ENCODE peak calls at places on chromosomes 11 and 22, in nine cellular contexts. T is left ventricle myocardium inferior; Z is CD8-positive, alpha-beta T cell; E is ascending aorta; B is testis; H is cardiac muscle cell; L is transverse colon; J is esophagus squamous epithelium; I is ovary. K is an unnamed sample. For H3K4me1, the result is how much of the 10 kb centered on the place peaks cover.

GRCh38 chr11:46345131-46345597 is 2.1 kb upstream of the DGKZ start:
- DNase-seq in I (no peak), Z (no peak), B (no peak), T (peak), H (no peak), L (peak), J (no peak), E (no peak), K (no peak)

GRCh38 chr22:47173535-47174021 is 411.1 kb downstream of the TBC1D22A start:
- DNase-seq in L (peak), T (no peak), B (no peak), H (no peak), E (peak), Z (no peak), J (no peak), I (peak), K (no peak)

GRCh38 chr11:68256331-68256741 is 15.4 kb downstream of the C11orf24 start:
- DNase-seq in E (peak), J (no peak), L (no peak), I (peak), B (peak), T (peak), Z (no peak), H (peak), K (no peak)

GRCh38 chr11:2693271-2693833 is 6.4 kb downstream of the KCNQ1OT1 start:
- DNase-seq in I (no peak), T (no peak), Z (no peak), H (no peak), E (no peak), J (no peak), B (no peak), L (no peak), K (peak)

GRCh38 chr11:1702506-1702905 is 5.5 kb downstream of the KRTAP5-6 start:
- DNase-seq in E (peak), I (no peak), L (no peak), B (no peak), J (no peak), H (no peak), T (no peak), Z (no peak), K (no peak)

GRCh38 chr22:27881404-27881803 is 37.7 kb downstream of the PITPNB start:
- DNase-seq in E (no peak), I (peak), Z (no peak), L (peak), B (peak), H (no peak), T (peak), J (no peak), K (peak)

GRCh38 chr11:45580399-45580798 is 85.0 kb downstream of the CHST1 start:
- DNase-seq in B (peak), T (no peak), J (no peak), Z (no peak), L (no peak), H (peak), I (no peak), E (no peak), K (no peak)

GRCh38 chr11:62707277-62707771 is at the start of the genes BSCL2 and GNG3:
- DNase-seq in L (no peak), E (no peak), I (peak), Z (no peak), T (no peak), H (peak), J (no peak), B (peak), K (no peak)

GRCh38 chr11:35815556-35816315 is 128.1 kb upstream of the LDLRAD3 start:
- DNase-seq in Z (no peak), J (no peak), H (no peak), I (peak), B (no peak), L (no peak), E (no peak), T (no peak), K (no peak)

GRCh38 chr22:46894081-46894671 is 131.7 kb downstream of the TBC1D22A start:
- DNase-seq in H (no peak), B (peak), T (no peak), L (no peak), Z (no peak), I (no peak), J (no peak), E (no peak), K (no peak)

GRCh38 chr11:79902493-79902892 is 461.7 kb upstream of the TENM4 start:
- DNase-seq in L (no peak), B (no peak), I (no peak), T (no peak), Z (no peak), H (no peak), J (no peak), E (no peak), K (no peak)

GRCh38 chr11:65445101-65445603 is 22.6 kb downstream of the NEAT1 start:
- DNase-seq in T (no peak), B (no peak), I (no peak), E (peak), L (no peak), J (no peak), Z (no peak), H (no peak), K (no peak)

GRCh38 chr11:32325187-32325586 is 110.2 kb downstream of the WT1 start:
- DNase-seq in L (no peak), B (peak), I (peak), E (no peak), Z (no peak), T (no peak), J (no peak), H (no peak), K (no peak)

GRCh38 chr11:1041936-1042608 is 5.6 kb upstream of the MUC6 start:
- DNase-seq in I (no peak), H (no peak), E (no peak), Z (no peak), B (peak), J (no peak), L (peak), T (peak), K (no peak)

GRCh38 chr11:67648796-67649613 is 1.5 kb downstream of the ACY3 start:
- DNase-seq in I (no peak), H (no peak), J (no peak), E (no peak), B (no peak), Z (no peak), L (no peak), T (no peak), K (no peak)

GRCh38 chr11:13009921-13010736 is 1.0 kb downstream of the RASSF10 start:
- DNase-seq in B (peak), E (no peak), Z (no peak), L (no peak), I (no peak), H (peak), T (no peak), J (no peak), K (no peak)

GRCh38 chr11:1515082-1516060 is 28.8 kb upstream of the MOB2 start:
- DNase-seq in B (peak), H (peak), E (peak), I (peak), T (peak), J (no peak), L (peak), Z (peak), K (peak)

GRCh38 chr11:13098067-13098466 is 89.0 kb downstream of the RASSF10 start:
- DNase-seq in B (peak), J (no peak), I (no peak), Z (no peak), H (no peak), E (no peak), T (no peak), L (no peak), K (peak)

GRCh38 chr11:32563600-32563959 is 20.1 kb upstream of the EIF3M start:
- DNase-seq in T (no peak), Z (no peak), B (no peak), J (no peak), H (no peak), I (peak), L (no peak), E (no peak), K (no peak)

GRCh38 chr22:37303821-37304274 is 21.5 kb downstream of the CYTH4 start:
- DNase-seq in E (peak), B (no peak), H (no peak), Z (peak), T (no peak), J (no peak), I (no peak), L (no peak), K (no peak)

GRCh38 chr11:96012086-96012824 is 88.3 kb upstream of the MTMR2 start:
- DNase-seq in T (no peak), E (peak), L (peak), B (no peak), I (no peak), H (peak), Z (peak), J (no peak), K (no peak)

GRCh38 chr11:8773916-8774537 is 91.4 kb downstream of the RPL27A start:
- DNase-seq in Z (no peak), J (no peak), T (no peak), H (no peak), E (no peak), B (no peak), L (no peak), I (no peak), K (no peak)
- H3K4me1 ChIP-seq in Z (under half), J (under half), T (half or more), H (under half), E (under half), B (half or more), L (under half), I (under half), K (under half)

DNA sequence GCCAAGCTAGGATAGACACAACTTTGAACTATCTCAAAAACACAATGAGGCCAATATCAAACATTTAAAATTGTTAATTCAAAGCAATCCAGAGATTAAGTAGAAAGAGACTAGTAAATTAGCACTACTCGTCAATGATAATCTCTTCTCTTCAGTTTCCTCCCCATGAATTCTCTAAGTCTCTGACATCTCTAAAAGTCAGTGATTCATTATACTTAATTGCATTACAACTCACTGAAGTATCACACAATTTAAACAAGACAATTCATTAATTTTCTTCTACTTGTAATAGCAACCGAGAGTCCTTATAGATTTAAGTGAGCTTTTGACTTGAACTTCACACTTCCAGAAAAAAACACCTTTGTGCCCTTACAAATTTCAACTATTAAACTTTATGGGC is 4.3 kb downstream of the DDX6 start:
- DNase-seq in I (no peak), Z (no peak), L (no peak), B (no peak), E (no peak), T (no peak), H (no peak), J (no peak), K (no peak)
- H3K4me1 ChIP-seq in I (under half), Z (half or more), L (half or more), B (under half), E (under half), T (half or more), H (under half), J (under half), K (under half)

GRCh38 chr22:45535400-45535799 is 32.7 kb downstream of the FBLN1 start:
- DNase-seq in H (no peak), T (no peak), J (no peak), I (no peak), L (no peak), E (no peak), Z (no peak), B (no peak), K (no peak)
- H3K4me1 ChIP-seq in H (under half), T (under half), J (under half), I (under half), L (under half), E (under half), Z (under half), B (under half), K (under half)

GRCh38 chr11:118226294-118226693 is 1.5 kb upstream of the JAML start:
- DNase-seq in I (no peak), Z (no peak), H (no peak), E (no peak), B (no peak), T (no peak), L (no peak), J (no peak), K (no peak)
- H3K4me1 ChIP-seq in I (under half), Z (half or more), H (under half), E (under half), B (under half), T (under half), L (under half), J (under half), K (under half)

DNA sequence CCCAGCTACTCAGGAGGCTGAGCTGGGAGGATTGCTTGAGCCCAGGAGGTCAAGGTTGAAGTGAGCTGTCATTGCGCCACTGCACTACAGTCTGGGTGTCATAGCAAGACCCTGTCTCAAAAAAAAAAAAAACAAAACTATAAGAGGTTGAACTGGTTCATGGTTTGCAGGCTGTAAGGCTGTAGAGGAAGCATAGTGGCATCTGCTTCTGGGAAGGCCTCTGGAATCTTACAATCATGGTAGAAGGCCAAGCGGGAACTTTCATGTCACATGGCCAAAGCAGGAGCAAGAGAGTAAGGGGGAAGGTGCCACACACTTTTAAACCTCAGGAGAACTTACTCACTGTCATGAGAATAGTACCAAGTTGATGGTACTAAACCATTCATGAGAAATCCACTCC is 109.6 kb downstream of the SWAP70 start:
- DNase-seq in I (no peak), T (no peak), L (no peak), Z (no peak), E (no peak), J (no peak), B (peak), H (no peak), K (no peak)
- H3K4me1 ChIP-seq in I (under half), T (under half), L (under half), Z (under half), E (under half), J (under half), B (under half), H (under half), K (under half)

GRCh38 chr11:57323503-57324153 is 1.1 kb downstream of the TNKS1BP1 start:
- DNase-seq in B (peak), I (peak), T (no peak), L (no peak), E (no peak), Z (no peak), H (no peak), J (no peak), K (no peak)
- H3K4me1 ChIP-seq in B (under half), I (under half), T (half or more), L (half or more), E (under half), Z (under half), H (under half), J (under half), K (under half)

DNA sequence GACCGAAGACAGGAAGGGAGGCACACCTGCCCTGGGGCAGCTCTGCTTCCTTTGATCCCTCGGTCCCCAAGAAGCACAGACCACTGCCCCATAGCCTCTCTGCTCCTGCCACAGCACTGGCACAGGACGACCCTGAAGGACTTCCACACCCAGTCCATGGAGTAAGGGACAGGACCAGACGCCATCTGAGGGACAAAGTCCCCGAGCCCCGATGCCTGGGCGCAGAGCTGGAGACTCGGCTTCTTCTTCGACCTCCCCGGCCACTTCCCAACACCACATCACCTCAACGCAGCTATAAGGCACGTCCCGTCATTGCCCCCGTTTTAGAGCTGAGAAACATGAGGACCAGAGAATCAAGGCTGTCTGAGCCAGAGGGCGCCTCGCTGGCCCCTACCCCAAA is 310.5 kb downstream of the BRD1 start:
- DNase-seq in I (no peak), Z (no peak), B (no peak), H (no peak), L (no peak), J (no peak), T (no peak), E (no peak), K (no peak)
- H3K4me1 ChIP-seq in I (under half), Z (under half), B (under half), H (under half), L (under half), J (under half), T (under half), E (under half), K (under half)

GRCh38 chr11:10803676-10804075 is 5.0 kb downstream of the EIF4G2 start:
- DNase-seq in B (no peak), J (no peak), I (no peak), T (no peak), H (no peak), L (no peak), E (no peak), Z (no peak), K (no peak)
- H3K4me1 ChIP-seq in B (under half), J (under half), I (under half), T (half or more), H (under half), L (under half), E (under half), Z (half or more), K (under half)